ENCODE peak calls at places on chromosomes 12 and 14, in four cellular contexts. V is H1, U is uterus, A is pancreas. L is an unnamed sample.

GRCh38 chr12:47846294-47846996 is 26.7 kb upstream of the HDAC7 start:
- DNase-seq in V (no peak), A (no peak), U (no peak), L (no peak)

GRCh38 chr12:41032386-41032785 is 155.7 kb upstream of the PDZRN4 start:
- DNase-seq in A (no peak), V (no peak), U (no peak), L (no peak)

GRCh38 chr12:52221912-52222457 is 11.1 kb upstream of the KRT7 start:
- DNase-seq in U (no peak), A (peak; percentile 68), V (peak; percentile 44), L (no peak)

GRCh38 chr12:31031951-31032335 is 41.7 kb upstream of the DDX11 start:
- DNase-seq in U (no peak), V (no peak), A (no peak), L (no peak)

GRCh38 chr12:113477842-113478215 is 6.2 kb upstream of the LHX5 start:
- DNase-seq in U (no peak), V (no peak), A (no peak), L (no peak)

GRCh38 chr12:118237908-118238307 is 102.0 kb downstream of the PEBP1 start:
- DNase-seq in V (no peak), U (no peak), A (no peak), L (no peak)

GRCh38 chr14:91311284-91311662 is 66.8 kb upstream of the GPR68 start:
- DNase-seq in A (no peak), U (no peak), V (no peak), L (peak; percentile 42)

GRCh38 chr12:119308743-119309456 is 25.6 kb upstream of the CCDC60 start:
- DNase-seq in V (no peak), A (no peak), U (no peak), L (no peak)

GRCh38 chr14:58662028-58662427 is 24.3 kb downstream of the DACT1 start:
- DNase-seq in V (no peak), U (no peak), A (no peak), L (no peak)

GRCh38 chr14:65495196-65495595 is 82.7 kb downstream of the FUT8 start:
- DNase-seq in U (no peak), A (no peak), V (no peak), L (no peak)

GRCh38 chr14:100239200-100239839 is 376 bp downstream of the YY1 start:
- DNase-seq in A (peak; percentile 44), V (no peak), U (peak; percentile 34), L (peak; percentile 17)

GRCh38 chr14:38723954-38724353 is 379.1 kb downstream of the SEC23A start:
- DNase-seq in U (no peak), V (no peak), A (no peak), L (no peak)

GRCh38 chr12:119005832-119006360 is 24.6 kb downstream of the SRRM4 start:
- DNase-seq in U (no peak), A (no peak), V (no peak), L (no peak)

GRCh38 chr12:96810057-96810456 is 97.0 kb upstream of the NEDD1 start:
- DNase-seq in U (no peak), V (no peak), A (no peak), L (no peak)

GRCh38 chr12:120093592-120094355 is 22.8 kb downstream of the RAB35 start:
- DNase-seq in U (no peak), V (no peak), A (no peak), L (no peak)

GRCh38 chr12:62713723-62714122 is 221.2 kb downstream of the PPM1H start:
- DNase-seq in A (no peak), V (no peak), U (no peak), L (no peak)

GRCh38 chr12:49990269-49990668 is 17.5 kb downstream of the AQP6 start:
- DNase-seq in V (no peak), U (no peak), A (no peak), L (no peak)

GRCh38 chr12:124744659-124745467 is 118.8 kb downstream of the SCARB1 start:
- DNase-seq in V (no peak), U (no peak), A (no peak), L (no peak)

GRCh38 chr12:75374971-75375370 is 15.9 kb upstream of the GLIPR1L2 start:
- DNase-seq in U (no peak), A (no peak), V (no peak), L (no peak)

GRCh38 chr14:100246136-100246535 is 7.2 kb downstream of the YY1 start:
- DNase-seq in A (peak; percentile 11), U (no peak), V (no peak), L (no peak)

GRCh38 chr12:38586652-38587219 is 270.2 kb downstream of the ALG10B start:
- DNase-seq in V (no peak), U (no peak), A (no peak), L (no peak)

GRCh38 chr14:35261774-35262173 is 30.4 kb upstream of the PSMA6 start:
- DNase-seq in A (no peak), V (no peak), U (no peak), L (no peak)

GRCh38 chr12:41634096-41634495 is 446.0 kb downstream of the PDZRN4 start:
- DNase-seq in U (no peak), A (no peak), V (no peak), L (no peak)

GRCh38 chr14:47391105-47391504 is 284.3 kb downstream of the MDGA2 start:
- DNase-seq in V (no peak), A (no peak), U (no peak), L (no peak)

GRCh38 chr12:45259732-45260480 is 44.0 kb downstream of the ANO6 start:
- DNase-seq in V (no peak), A (no peak), U (no peak), L (no peak)

GRCh38 chr12:7832059-7832696 is 40.5 kb downstream of the SLC2A14 start:
- DNase-seq in V (no peak), A (no peak), U (no peak), L (peak; percentile 5)

GRCh38 chr14:55249423-55249822 is 21.8 kb upstream of the FBXO34 start:
- DNase-seq in A (no peak), U (no peak), V (no peak), L (no peak)

GRCh38 chr12:21675641-21676040 is 18.0 kb upstream of the LDHB start:
- DNase-seq in V (no peak), U (no peak), A (no peak), L (no peak)

GRCh38 chr14:35750202-35750904 is 58.7 kb downstream of the RALGAPA1 start:
- DNase-seq in A (no peak), U (no peak), V (no peak), L (no peak)

GRCh38 chr14:92328664-92329255 is 5.8 kb downstream of the SLC24A4 start:
- DNase-seq in U (no peak), V (no peak), A (no peak), L (no peak)

GRCh38 chr14:92323916-92324818 is 1.2 kb downstream of the SLC24A4 start:
- DNase-seq in A (no peak), V (no peak), U (no peak), L (no peak)

GRCh38 chr14:92322516-92322915 is 449 bp upstream of the SLC24A4 start:
- DNase-seq in V (no peak), A (no peak), U (no peak), L (no peak)

GRCh38 chr14:92323031-92323915 is at the start of gene SLC24A4:
- DNase-seq in A (no peak), V (no peak), U (no peak), L (no peak)

DNA sequence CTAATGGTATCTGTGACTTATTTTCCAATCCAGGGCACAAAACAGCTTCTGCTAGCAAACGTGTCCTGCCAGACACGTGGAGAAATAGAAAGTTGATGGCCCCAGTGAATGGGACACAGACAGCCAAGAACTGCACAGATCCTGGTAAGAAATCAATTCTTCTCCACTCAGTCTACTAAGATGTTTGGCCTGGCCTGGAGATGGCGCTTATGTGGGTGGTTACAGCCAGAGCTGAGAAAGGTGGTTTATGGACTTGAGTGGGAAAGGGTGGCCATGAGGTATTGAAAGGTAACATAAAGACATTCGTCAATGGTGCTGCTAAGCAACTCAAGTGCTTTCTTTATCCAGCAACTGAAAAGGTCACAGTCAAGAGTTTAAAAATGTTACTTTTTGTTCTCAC is 2.9 kb downstream of the SLC24A4 start:
- DNase-seq in U (no peak), V (no peak), A (no peak), L (no peak)
- H3K27me3 ChIP-seq in U (peaks cover 23% of the 10 kb centered on the region), V (peaks cover 49% of the 10 kb centered on the region), A (peaks cover 11% of the 10 kb centered on the region), L (peaks cover 36% of the 10 kb centered on the region)

GRCh38 chr12:3044141-3044630 is 33.0 kb upstream of the TSPAN9 start:
- DNase-seq in V (no peak), U (no peak), A (no peak), L (no peak)
- TF ChIP-seq CTCF in V (no peak), U (no peak), A (no peak), L (no peak)

GRCh38 chr12:3379079-3379478 is 111.9 kb upstream of the PRMT8 start:
- DNase-seq in V (no peak), A (no peak), U (no peak), L (no peak)
- H3K27me3 ChIP-seq in V (no peaks in the 10 kb centered on the region), A (no peaks in the 10 kb centered on the region), U (no peaks in the 10 kb centered on the region), L (no peaks in the 10 kb centered on the region)

DNA sequence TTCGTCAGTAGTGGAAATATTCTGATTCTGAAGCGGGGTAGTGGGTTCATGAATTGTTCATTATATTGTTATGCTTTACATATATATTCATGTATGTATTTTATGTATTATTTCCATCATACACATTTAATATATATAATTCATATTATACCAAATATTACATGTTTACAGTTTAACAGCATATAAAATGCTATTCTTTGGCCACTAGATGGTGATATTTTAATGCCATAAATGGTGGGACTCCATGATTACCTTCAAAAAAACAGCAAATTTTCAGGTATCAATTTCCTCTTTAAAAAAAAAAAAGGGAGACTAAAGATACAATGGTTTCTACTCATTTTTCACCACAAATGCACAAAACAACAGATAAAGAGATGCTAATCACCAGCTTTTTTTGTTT is 41.0 kb downstream of the BDKRB1 start:
- DNase-seq in A (no peak), U (no peak), V (no peak), L (no peak)
- TF ChIP-seq CTCF in A (peak; percentile 13), U (no peak), V (no peak), L (peak; percentile 51)

GRCh38 chr14:105531088-105531957 is 4.9 kb downstream of the TMEM121 start:
- DNase-seq in U (no peak), V (no peak), A (no peak), L (no peak)
- H3K27me3 ChIP-seq in U (no peaks in the 10 kb centered on the region), V (peaks cover 23% of the 10 kb centered on the region), A (no peaks in the 10 kb centered on the region), L (peaks cover 15% of the 10 kb centered on the region)

GRCh38 chr14:67420102-67420739 is 8.3 kb upstream of the PLEK2 start:
- DNase-seq in U (no peak), V (no peak), A (no peak), L (peak; percentile 11)
- TF ChIP-seq CTCF in U (no peak), V (peak; percentile 71), A (no peak), L (peak; percentile 33)

GRCh38 chr12:109697877-109698468 is 15.7 kb upstream of the FAM222A start:
- DNase-seq in A (no peak), V (no peak), U (no peak), L (no peak)
- H3K27me3 ChIP-seq in A (no peaks in the 10 kb centered on the region), V (no peaks in the 10 kb centered on the region), U (no peaks in the 10 kb centered on the region), L (no peaks in the 10 kb centered on the region)

GRCh38 chr12:127297327-127297726 is 969.6 kb upstream of the TMEM132C start:
- DNase-seq in A (no peak), U (no peak), V (no peak), L (no peak)
- TF ChIP-seq CTCF in A (no peak), U (no peak), V (no peak), L (no peak)

L was measured in CD4-positive, alpha-beta T cell.